ENCODE peak calls at places on chromosomes 4 and X, in six cellular contexts. G is bronchial epithelial cell, I is NCI-H460, E is NCI-H2171, C is C1 segment of cervical spinal cord, V is ACHN. H is an unnamed sample.

GRCh38 chr4:1557221-1557597 is 126.9 kb downstream of the FAM53A start:
- DNase-seq in V (no peak), E (no peak), I (no peak), G (no peak), C (no peak), H (no peak)

GRCh38 chr4:77434299-77435092 is 171.1 kb upstream of the CXCL13 start:
- DNase-seq in V (no peak), E (no peak), I (no peak), C (no peak), G (no peak), H (no peak)

GRCh38 chr4:67234296-67234695 is 311.0 kb downstream of the CENPC start:
- DNase-seq in V (peak; percentile 71), E (no peak), I (no peak), G (no peak), C (no peak), H (no peak)

GRCh38 chrX:153304988-153305736 is 16.4 kb downstream of the PNMA6F start:
- DNase-seq in V (peak; percentile 5), I (no peak), C (no peak), E (no peak), G (no peak), H (peak; percentile 50)

GRCh38 chr4:175827510-175827909 is 15.4 kb upstream of the GPM6A start:
- DNase-seq in V (no peak), I (no peak), C (no peak), G (no peak), E (no peak), H (no peak)

GRCh38 chr4:15778191-15778741 is at the start of gene CD38:
- DNase-seq in C (no peak), I (no peak), G (no peak), V (no peak), E (no peak), H (no peak)

GRCh38 chrX:3268804-3269203 is 77.6 kb downstream of the MXRA5 start:
- DNase-seq in E (no peak), G (peak; percentile 86), V (no peak), I (peak; percentile 49), C (no peak), H (no peak)

GRCh38 chr4:92521941-92522340 is 218.2 kb downstream of the GRID2 start:
- DNase-seq in C (no peak), V (no peak), I (no peak), G (no peak), E (no peak), H (no peak)

GRCh38 chr4:119300388-119301131 is 21.4 kb downstream of the FABP2 start:
- DNase-seq in C (no peak), G (peak; percentile 96), V (peak; percentile 94), I (peak; percentile 81), E (no peak), H (peak; percentile 96)

GRCh38 chrX:71909956-71910355 is 689 bp upstream of the NHSL2 start:
- DNase-seq in I (no peak), G (no peak), E (no peak), V (peak; percentile 2), C (no peak), H (no peak)

GRCh38 chrX:44908198-44908597 is 35.2 kb downstream of the KDM6A start:
- DNase-seq in G (peak; percentile 15), C (no peak), E (no peak), V (no peak), I (no peak), H (no peak)

GRCh38 chrX:74421181-74422028 is at the start of gene SLC16A2:
- DNase-seq in V (peak; percentile 19), I (peak; percentile 37), E (peak; percentile 69), G (peak; percentile 50), C (peak; percentile 57), H (peak; percentile 52)

GRCh38 chrX:104343408-104344129 is 88.8 kb upstream of the ESX1 start:
- DNase-seq in C (peak; percentile 17), E (peak; percentile 1), I (peak; percentile 63), V (peak; percentile 55), G (peak; percentile 61), H (no peak)

GRCh38 chr4:7398788-7399432 is 35.8 kb downstream of the PSAPL1 start:
- DNase-seq in E (no peak), V (no peak), C (no peak), G (no peak), I (no peak), H (no peak)

GRCh38 chr4:95637047-95637600 is 88.4 kb upstream of the UNC5C start:
- DNase-seq in I (no peak), E (peak; percentile 0), G (peak; percentile 31), C (no peak), V (peak; percentile 30), H (no peak)

GRCh38 chr4:17941731-17942130 is 79.8 kb downstream of the LCORL start:
- DNase-seq in G (peak; percentile 50), E (no peak), V (no peak), C (no peak), I (no peak), H (no peak)

GRCh38 chr4:156953951-156954350 is 17.6 kb downstream of the PDGFC start:
- DNase-seq in I (no peak), G (no peak), C (no peak), E (no peak), V (no peak), H (no peak)

GRCh38 chr4:39855909-39856512 is 121.7 kb downstream of the PDS5A start:
- DNase-seq in V (peak; percentile 34), E (no peak), C (no peak), G (peak; percentile 47), I (no peak), H (no peak)

GRCh38 chrX:133776072-133776471 is 209.3 kb downstream of the GPC3 start:
- DNase-seq in I (peak; percentile 9), E (no peak), V (no peak), G (peak; percentile 0), C (no peak), H (no peak)

GRCh38 chr4:80112236-80112635 is 39.2 kb upstream of the ANTXR2 start:
- DNase-seq in G (no peak), I (no peak), E (no peak), V (no peak), C (no peak), H (peak; percentile 78)

GRCh38 chr4:124854968-124855367 is 142.4 kb upstream of the ANKRD50 start:
- DNase-seq in C (no peak), I (no peak), V (no peak), G (peak; percentile 24), E (no peak), H (no peak)

GRCh38 chr4:2246384-2247127 is 4.6 kb upstream of the HAUS3 start:
- DNase-seq in V (no peak), G (no peak), E (no peak), I (no peak), C (no peak), H (peak; percentile 85)

GRCh38 chrX:77398341-77398740 is 48.8 kb upstream of the FGF16 start:
- DNase-seq in C (no peak), E (no peak), I (no peak), V (no peak), G (no peak), H (no peak)

GRCh38 chrX:48890934-48891401 is 6.6 kb downstream of the TIMM17B start:
- DNase-seq in V (peak; percentile 4), E (peak; percentile 8), I (no peak), G (no peak), C (no peak), H (no peak)

GRCh38 chr4:128286474-128287158 is 997 bp downstream of the PGRMC2 start:
- DNase-seq in G (peak; percentile 68), C (no peak), V (peak; percentile 48), I (no peak), E (peak; percentile 22), H (no peak)

GRCh38 chr4:53943345-53944085 is 120.9 kb downstream of the CHIC2 start:
- DNase-seq in C (no peak), G (peak; percentile 97), V (peak; percentile 64), I (no peak), E (no peak), H (no peak)

GRCh38 chrX:115460565-115460888 is 100.4 kb upstream of the PLS3 start:
- DNase-seq in E (no peak), V (no peak), C (no peak), G (peak; percentile 47), I (no peak), H (no peak)

GRCh38 chr4:9812530-9813340 is 31.3 kb downstream of the DRD5 start:
- DNase-seq in I (peak; percentile 27), V (no peak), G (no peak), E (no peak), C (no peak), H (no peak)

GRCh38 chr4:139279723-139280620 is at the start of gene MGARP:
- DNase-seq in C (peak; percentile 9), V (peak; percentile 33), E (no peak), I (no peak), G (no peak), H (no peak)

GRCh38 chr4:32140636-32141035 is 1420.5 kb downstream of the PCDH7 start:
- DNase-seq in V (peak; percentile 9), I (no peak), C (no peak), G (peak; percentile 98), E (no peak), H (no peak)

GRCh38 chr4:120144634-120145033 is 78.0 kb upstream of the MAD2L1 start:
- DNase-seq in V (no peak), E (no peak), I (no peak), G (no peak), C (no peak), H (no peak)

GRCh38 chr4:44985152-44985551 is 258.8 kb upstream of the GNPDA2 start:
- DNase-seq in E (no peak), I (no peak), V (no peak), C (no peak), G (no peak), H (no peak)

GRCh38 chr4:169628579-169628978 is 8.2 kb downstream of the CLCN3 start:
- DNase-seq in E (no peak), G (peak; percentile 76), C (no peak), V (no peak), I (no peak), H (no peak)

GRCh38 chrX:116961872-116962582 is 499.3 kb upstream of the CT83 start:
- DNase-seq in E (no peak), I (peak; percentile 2), G (peak; percentile 17), V (no peak), C (no peak), H (no peak)

GRCh38 chr4:74768857-74769525 is 25.3 kb downstream of the BTC start:
- DNase-seq in G (peak; percentile 87), I (peak; percentile 33), E (no peak), V (peak; percentile 42), C (no peak), H (no peak)

GRCh38 chr4:81260443-81261102 is 45.6 kb upstream of the PRKG2 start:
- DNase-seq in V (peak; percentile 4), I (no peak), C (no peak), G (no peak), E (no peak), H (no peak)

GRCh38 chrX:46840946-46841740 is 4.3 kb downstream of the RP2 start:
- DNase-seq in E (no peak), V (peak; percentile 44), I (no peak), G (peak; percentile 54), C (no peak), H (no peak)

GRCh38 chr4:57635900-57636299 is 525.7 kb upstream of the IGFBP7 start:
- DNase-seq in C (no peak), G (no peak), E (no peak), I (no peak), V (no peak), H (no peak)

GRCh38 chr4:152316969-152317368 is 218.9 kb downstream of the FBXW7 start:
- DNase-seq in I (no peak), V (no peak), G (no peak), C (no peak), E (no peak), H (no peak)

GRCh38 chrX:24301060-24301459 is 12.8 kb downstream of the SUPT20HL2 start:
- DNase-seq in I (no peak), G (peak; percentile 52), C (no peak), V (no peak), E (no peak), H (no peak)